ENCODE peak calls at places on chromosomes 12 and 14, in six cellular contexts. Z is psoas muscle; L is CD4-positive, CD25-positive, alpha-beta regulatory T cell; D is BJ; G is MM.1S; A is left ventricle myocardium inferior. S is an unnamed sample.

GRCh38 chr12:56684745-56685369 is 3.2 kb downstream of the PTGES3 start:
- DNase-seq in D (no peak), Z (no peak), G (peak; percentile 27), A (no peak), L (no peak), S (peak; percentile 17)

GRCh38 chr12:54563787-54564186 is 14.4 kb downstream of the PDE1B start:
- DNase-seq in A (no peak), L (no peak), G (no peak), D (no peak), Z (no peak), S (no peak)

GRCh38 chr12:107328442-107329133 is 235.2 kb upstream of the CRY1 start:
- DNase-seq in L (no peak), A (no peak), D (no peak), Z (no peak), G (no peak), S (no peak)

GRCh38 chr12:109545826-109546225 is 27.5 kb downstream of the MMAB start:
- DNase-seq in Z (peak; percentile 7), A (no peak), D (no peak), L (no peak), G (no peak), S (no peak)

GRCh38 chr14:44778562-44778961 is 183.2 kb downstream of the KLHL28 start:
- DNase-seq in A (no peak), L (no peak), D (no peak), G (no peak), Z (no peak), S (no peak)

GRCh38 chr14:100416921-100417451 is 93.8 kb downstream of the SLC25A47 start:
- DNase-seq in G (no peak), D (peak; percentile 65), A (no peak), L (no peak), Z (no peak), S (no peak)

GRCh38 chr12:52058631-52059324 is 7.5 kb downstream of the NR4A1 start:
- DNase-seq in L (no peak), Z (no peak), D (no peak), A (no peak), G (no peak), S (no peak)

GRCh38 chr12:65501093-65501621 is 222.7 kb downstream of the MSRB3 start:
- DNase-seq in G (no peak), A (peak; percentile 79), L (no peak), Z (peak; percentile 76), D (no peak), S (no peak)

GRCh38 chr14:74952697-74953484 is 2.5 kb downstream of the PGF start:
- DNase-seq in G (no peak), L (no peak), A (no peak), Z (no peak), D (no peak), S (no peak)

GRCh38 chr14:47536341-47536740 is 139.1 kb downstream of the MDGA2 start:
- DNase-seq in L (no peak), A (no peak), Z (no peak), G (no peak), D (no peak), S (no peak)

GRCh38 chr14:81193924-81194633 is 26.7 kb downstream of the GTF2A1 start:
- DNase-seq in D (no peak), L (no peak), A (no peak), G (peak; percentile 54), Z (no peak), S (no peak)
- H3K36me3 ChIP-seq in D (peaks cover 8% of the 10 kb centered on the region), L (peaks cover 48% of the 10 kb centered on the region), A (peaks cover 84% of the 10 kb centered on the region), G (no peaks in the 10 kb centered on the region), Z (peaks cover 82% of the 10 kb centered on the region), S (peaks cover 14% of the 10 kb centered on the region)

GRCh38 chr12:32586390-32586789 is 92.7 kb upstream of the DNM1L start:
- DNase-seq in D (no peak), G (no peak), A (no peak), Z (no peak), L (no peak), S (no peak)
- H3K36me3 ChIP-seq in D (peaks cover 8% of the 10 kb centered on the region), G (peaks cover 9% of the 10 kb centered on the region), A (peaks cover 40% of the 10 kb centered on the region), Z (peaks cover 50% of the 10 kb centered on the region), L (no peaks in the 10 kb centered on the region), S (no peaks in the 10 kb centered on the region)

GRCh38 chr14:55071051-55071450 is 19.6 kb downstream of the MAPK1IP1L start:
- DNase-seq in A (no peak), G (no peak), L (no peak), Z (no peak), D (no peak), S (no peak)

GRCh38 chr14:55062517-55063351 is 11.3 kb downstream of the MAPK1IP1L start:
- DNase-seq in G (no peak), L (no peak), Z (no peak), D (no peak), A (peak; percentile 68), S (no peak)

GRCh38 chr14:55066223-55066622 is 14.8 kb downstream of the MAPK1IP1L start:
- DNase-seq in Z (no peak), D (no peak), G (no peak), L (no peak), A (no peak), S (no peak)

GRCh38 chr14:55065411-55065810 is 14.0 kb downstream of the MAPK1IP1L start:
- DNase-seq in G (no peak), A (no peak), D (no peak), L (no peak), Z (no peak), S (no peak)
- H3K36me3 ChIP-seq in G (no peaks in the 10 kb centered on the region), A (peaks cover 47% of the 10 kb centered on the region), D (peaks cover 7% of the 10 kb centered on the region), L (peaks cover 49% of the 10 kb centered on the region), Z (peaks cover 62% of the 10 kb centered on the region), S (peaks cover 16% of the 10 kb centered on the region)

GRCh38 chr12:124470139-124470538 is 97.3 kb downstream of the NCOR2 start:
- DNase-seq in L (no peak), A (no peak), Z (no peak), G (no peak), D (no peak), S (no peak)

GRCh38 chr12:124470806-124471205 is 96.6 kb downstream of the NCOR2 start:
- DNase-seq in L (no peak), D (no peak), Z (no peak), G (no peak), A (no peak), S (peak; percentile 56)

GRCh38 chr12:124474709-124475108 is 92.7 kb downstream of the NCOR2 start:
- DNase-seq in D (no peak), G (no peak), Z (peak; percentile 87), L (no peak), A (peak; percentile 80), S (peak; percentile 71)

GRCh38 chr12:124471828-124472227 is 95.6 kb downstream of the NCOR2 start:
- DNase-seq in Z (no peak), G (no peak), D (no peak), A (no peak), L (no peak), S (no peak)

GRCh38 chr12:124472690-124473279 is 94.6 kb downstream of the NCOR2 start:
- DNase-seq in Z (no peak), L (no peak), D (no peak), A (no peak), G (no peak), S (peak; percentile 45)
- H3K36me3 ChIP-seq in Z (peaks cover 50% of the 10 kb centered on the region), L (peaks cover 34% of the 10 kb centered on the region), D (peaks cover 28% of the 10 kb centered on the region), A (peaks cover 83% of the 10 kb centered on the region), G (no peaks in the 10 kb centered on the region), S (peaks cover 29% of the 10 kb centered on the region)

GRCh38 chr12:131639270-131639940 is 71.5 kb upstream of the SFSWAP start:
- DNase-seq in D (no peak), L (no peak), G (no peak), Z (no peak), A (no peak), S (no peak)
- H3K36me3 ChIP-seq in D (no peaks in the 10 kb centered on the region), L (no peaks in the 10 kb centered on the region), G (no peaks in the 10 kb centered on the region), Z (no peaks in the 10 kb centered on the region), A (no peaks in the 10 kb centered on the region), S (no peaks in the 10 kb centered on the region)